ENCODE peak calls at places on chromosomes 11 and 22, in eight cellular contexts. Y, Q, U, B, L, E, V and N are unnamed samples.

GRCh38 chr22:22396741-22397291 is 111.7 kb downstream of the ZNF280B start:
- DNase-seq in Y (no peak), Q (no peak), U (no peak), B (no peak), L (no peak), E (no peak), V (no peak), N (no peak)

GRCh38 chr11:132942611-132943324 is 589.5 kb downstream of the OPCML start:
- DNase-seq in Y (no peak), Q (no peak), U (no peak), B (no peak), L (peak; percentile 34), E (no peak), V (no peak), N (no peak)

GRCh38 chr11:128716661-128717210 is 22.9 kb downstream of the FLI1 start:
- DNase-seq in Y (no peak), Q (no peak), U (peak; percentile 56), B (peak; percentile 77), L (no peak), E (no peak), V (no peak), N (no peak)

GRCh38 chr22:37751449-37752188 is 54.8 kb downstream of the TRIOBP start:
- DNase-seq in Y (no peak), Q (no peak), U (no peak), B (no peak), L (no peak), E (no peak), V (no peak), N (no peak)

GRCh38 chr11:102010776-102011500 is 36.3 kb upstream of the CFAP300 start:
- DNase-seq in Y (no peak), Q (peak; percentile 95), U (peak; percentile 83), B (peak; percentile 70), L (peak; percentile 48), E (no peak), V (no peak), N (peak; percentile 85)

GRCh38 chr11:102318469-102318868 is 1.2 kb downstream of the BIRC3 start:
- DNase-seq in Y (no peak), Q (peak; percentile 30), U (no peak), B (no peak), L (peak; percentile 36), E (peak; percentile 61), V (peak; percentile 45), N (no peak)

GRCh38 chr11:23995891-23996290 is 501.0 kb upstream of the LUZP2 start:
- DNase-seq in Y (no peak), Q (no peak), U (peak; percentile 23), B (no peak), L (no peak), E (no peak), V (no peak), N (no peak)

GRCh38 chr11:829116-829945 is 1.6 kb downstream of the CRACR2B start:
- DNase-seq in Y (no peak), Q (no peak), U (no peak), B (no peak), L (no peak), E (no peak), V (no peak), N (no peak)

GRCh38 chr11:65801153-65801987 is 14.5 kb downstream of the OVOL1 start:
- DNase-seq in Y (no peak), Q (no peak), U (no peak), B (no peak), L (no peak), E (no peak), V (no peak), N (no peak)